ENCODE peak calls at places on chromosomes 11 and 22, in six cellular contexts. Q, V, O, L, K and Z are unnamed samples.

GRCh38 chr11:84870486-84870885 is 756.7 kb downstream of the DLG2 start:
- DNase-seq in V (no peak), O (no peak), K (no peak), Q (no peak), L (no peak), Z (no peak)

GRCh38 chr22:26547426-26547825 is 35.2 kb upstream of the TFIP11 start:
- DNase-seq in L (no peak), O (no peak), Q (peak; percentile 8), K (no peak), V (no peak), Z (peak; percentile 21)

GRCh38 chr11:64759722-64760719 is at the start of gene PYGM:
- DNase-seq in Q (peak; percentile 31), K (peak; percentile 78), L (peak; percentile 88), V (no peak), O (no peak), Z (no peak)

GRCh38 chr11:69460540-69461257 is 20.8 kb upstream of the LINC01488 start:
- DNase-seq in Q (peak; percentile 97), L (no peak), O (no peak), V (no peak), K (no peak), Z (no peak)

GRCh38 chr11:62786318-62787004 is 741 bp upstream of the TMEM179B start:
- DNase-seq in O (no peak), V (peak; percentile 85), L (peak; percentile 90), K (peak; percentile 84), Q (peak; percentile 68), Z (peak; percentile 89)

GRCh38 chr11:74853223-74853622 is 95.7 kb downstream of the XRRA1 start:
- DNase-seq in O (no peak), V (no peak), Q (no peak), K (no peak), L (no peak), Z (no peak)

GRCh38 chr11:3841426-3842304 is 906 bp upstream of the RHOG start:
- DNase-seq in O (peak; percentile 69), L (peak; percentile 90), V (peak; percentile 79), K (peak; percentile 77), Q (peak; percentile 84), Z (peak; percentile 89)

GRCh38 chr22:42985541-42985925 is 29.4 kb downstream of the PACSIN2 start:
- DNase-seq in K (no peak), L (no peak), V (no peak), Q (no peak), O (no peak), Z (no peak)

GRCh38 chr22:21713428-21714058 is 22.1 kb downstream of the YPEL1 start:
- DNase-seq in Q (no peak), K (no peak), V (no peak), L (no peak), O (no peak), Z (no peak)

GRCh38 chr22:28911279-28911640 is 27.9 kb downstream of the ZNRF3 start:
- DNase-seq in O (no peak), V (no peak), Q (no peak), K (no peak), L (no peak), Z (no peak)

GRCh38 chr11:59787816-59788215 is 22.8 kb downstream of the MRPL16 start:
- DNase-seq in O (no peak), V (no peak), Q (peak; percentile 23), L (no peak), K (no peak), Z (no peak)

GRCh38 chr11:22049276-22049675 is 143.6 kb upstream of the ANO5 start:
- DNase-seq in K (no peak), L (no peak), O (no peak), Q (no peak), V (no peak), Z (no peak)

GRCh38 chr11:102447193-102447592 is 5.4 kb downstream of the TMEM123 start:
- DNase-seq in K (no peak), L (no peak), V (no peak), Q (no peak), O (no peak), Z (no peak)

DNA sequence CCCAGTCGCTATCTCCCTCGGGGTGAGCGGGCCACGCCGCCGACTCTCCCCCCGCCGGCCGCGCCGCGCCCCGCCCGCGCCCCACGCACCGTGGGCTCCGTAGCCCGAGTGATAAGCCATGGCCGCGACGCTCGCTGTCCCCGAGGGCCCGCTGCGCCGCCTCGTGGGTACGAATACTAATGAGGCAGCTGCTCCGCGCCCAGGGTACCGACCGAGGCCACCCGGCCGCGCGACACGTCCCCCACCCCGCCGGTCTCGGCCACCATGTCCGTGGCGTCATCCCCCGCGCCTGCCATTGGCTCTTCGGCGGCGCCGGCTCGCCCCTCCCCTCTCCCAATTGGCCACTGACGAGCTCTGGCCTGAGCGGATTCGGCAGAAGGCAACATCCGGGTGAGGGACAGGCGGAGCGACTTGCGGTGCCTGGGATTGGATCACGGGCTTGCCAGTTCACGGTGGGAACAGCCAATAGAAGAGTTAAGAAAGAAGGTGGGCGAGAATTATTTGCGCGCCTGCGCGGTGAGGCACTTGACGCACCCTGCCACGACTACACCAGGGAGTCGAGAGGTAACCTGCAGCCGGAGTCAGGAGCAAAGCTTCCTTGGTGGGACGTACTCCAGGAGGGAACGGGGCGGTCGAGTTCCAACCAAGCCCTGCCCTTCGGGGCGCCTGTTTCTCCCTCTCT is at the start of gene YIF1A:
- DNase-seq in K (peak; percentile 99), O (peak; percentile 99), Q (peak; percentile 99), L (peak; percentile 99), V (peak; percentile 96), Z (peak; percentile 97)
- TF ChIP-seq CTCF in K (peak; percentile 14), O (no peak), Q (no peak), L (no peak), V (peak; percentile 35), Z (no peak)

GRCh38 chr22:46803031-46803880 is 40.8 kb downstream of the TBC1D22A start:
- DNase-seq in O (no peak), L (peak; percentile 49), V (peak; percentile 55), Q (peak; percentile 24), K (no peak), Z (peak; percentile 66)
- TF ChIP-seq CTCF in O (peak; percentile 94), L (peak; percentile 92), V (peak; percentile 97), Q (peak; percentile 81), K (peak; percentile 72), Z (peak; percentile 91)

GRCh38 chr11:12543596-12544415 is 130.4 kb upstream of the TEAD1 start:
- DNase-seq in Q (no peak), O (no peak), K (no peak), V (no peak), L (no peak), Z (no peak)
- TF ChIP-seq CTCF in Q (no peak), O (no peak), K (no peak), V (no peak), L (no peak), Z (no peak)

GRCh38 chr11:57387284-57388030 is 3.0 kb downstream of the PRG2 start:
- DNase-seq in V (no peak), Q (peak; percentile 21), K (no peak), L (peak; percentile 50), O (no peak), Z (no peak)
- TF ChIP-seq CTCF in V (no peak), Q (no peak), K (no peak), L (no peak), O (no peak), Z (no peak)

GRCh38 chr22:36222887-36223450 is 16.4 kb downstream of the APOL2 start:
- DNase-seq in V (no peak), O (no peak), Q (no peak), K (no peak), L (no peak), Z (no peak)

GRCh38 chr22:36220457-36220921 is 18.8 kb downstream of the APOL2 start:
- DNase-seq in K (peak; percentile 33), Q (peak; percentile 48), V (no peak), O (no peak), L (no peak), Z (no peak)

GRCh38 chr22:36224245-36224644 is 15.1 kb downstream of the APOL2 start:
- DNase-seq in O (no peak), V (no peak), L (no peak), Q (no peak), K (no peak), Z (no peak)

GRCh38 chr22:36223504-36223903 is 15.8 kb downstream of the APOL2 start:
- DNase-seq in V (no peak), L (no peak), K (no peak), O (no peak), Q (no peak), Z (no peak)

GRCh38 chr22:36221799-36222751 is 17.3 kb downstream of the APOL2 start:
- DNase-seq in L (no peak), Q (peak; percentile 46), V (peak; percentile 52), O (no peak), K (peak; percentile 50), Z (no peak)
- TF ChIP-seq CTCF in L (peak; percentile 59), Q (peak; percentile 56), V (peak; percentile 69), O (peak; percentile 74), K (peak; percentile 61), Z (peak; percentile 56)